ENCODE peak calls at places on chromosomes 3 and 15, in four cellular contexts. W, J, H and P are unnamed samples.

GRCh38 chr15:69997701-69998273 is 99.9 kb downstream of the TLE3 start:
- DNase-seq in W (no peak), J (peak), H (peak), P (no peak)

GRCh38 chr15:79171320-79172031 is 80.9 kb upstream of the RASGRF1 start:
- DNase-seq in W (no peak), J (no peak), H (no peak), P (peak)

GRCh38 chr15:39685999-39686613 is 96.5 kb downstream of the FSIP1 start:
- DNase-seq in W (no peak), J (peak), H (peak), P (no peak)

GRCh38 chr15:68818088-68818670 is 2.5 kb downstream of the ANP32A start:
- DNase-seq in W (no peak), J (peak), H (peak), P (no peak)

GRCh38 chr15:66097151-66098018 is 156.2 kb downstream of the MEGF11 start:
- DNase-seq in W (no peak), J (no peak), H (no peak), P (no peak)

GRCh38 chr15:52486003-52486996 is 42.4 kb downstream of the MYO5A start:
- DNase-seq in W (no peak), J (no peak), H (no peak), P (peak)

GRCh38 chr3:181487236-181487978 is 224.3 kb upstream of the SOX2 start:
- DNase-seq in W (no peak), J (no peak), H (no peak), P (no peak)

GRCh38 chr3:133573629-133574194 is at the start of gene CDV3:
- DNase-seq in W (no peak), J (no peak), H (no peak), P (no peak)

GRCh38 chr3:189534546-189534945 is 96.6 kb upstream of the TP63 start:
- DNase-seq in W (no peak), J (no peak), H (no peak), P (no peak)

GRCh38 chr15:39172380-39173281 is 408.2 kb upstream of the THBS1 start:
- DNase-seq in W (no peak), J (no peak), H (peak), P (no peak)

GRCh38 chr15:66067687-66068086 is 185.9 kb downstream of the MEGF11 start:
- DNase-seq in W (no peak), J (no peak), H (no peak), P (no peak)

GRCh38 chr3:100455841-100456550 is 36.4 kb upstream of the TMEM45A start:
- DNase-seq in W (no peak), J (no peak), H (no peak), P (no peak)

GRCh38 chr3:125679258-125679657 is 84.0 kb upstream of the OSBPL11 start:
- DNase-seq in W (no peak), J (no peak), H (no peak), P (no peak)

GRCh38 chr3:63513801-63514200 is 138.7 kb upstream of the SNTN start:
- DNase-seq in W (no peak), J (no peak), H (no peak), P (no peak)

GRCh38 chr15:80241508-80241907 is 10.5 kb downstream of the CTXND1 start:
- DNase-seq in W (no peak), J (no peak), H (no peak), P (no peak)

GRCh38 chr3:57001356-57001755 is 59.1 kb upstream of the SPATA12 start:
- DNase-seq in W (no peak), J (no peak), H (no peak), P (no peak)

GRCh38 chr3:112074616-112075497 is 11.3 kb upstream of the C3orf52 start:
- DNase-seq in W (no peak), J (peak), H (peak), P (no peak)

GRCh38 chr3:76497636-76498035 is 542.3 kb upstream of the ROBO2 start:
- DNase-seq in W (no peak), J (no peak), H (no peak), P (peak)

GRCh38 chr3:135412475-135412874 is 553.1 kb upstream of the PPP2R3A start:
- DNase-seq in W (no peak), J (no peak), H (no peak), P (peak)

GRCh38 chr15:78382114-78382886 is 42.1 kb downstream of the CRABP1 start:
- DNase-seq in W (no peak), J (no peak), H (no peak), P (no peak)

GRCh38 chr3:152299243-152299976 is 30.7 kb downstream of the MBNL1 start:
- DNase-seq in W (no peak), J (no peak), H (no peak), P (no peak)

GRCh38 chr3:2898591-2899353 is 211.4 kb downstream of the IL5RA start:
- DNase-seq in W (no peak), J (no peak), H (no peak), P (no peak)

GRCh38 chr15:76993114-76993715 is 1.7 kb upstream of the PSTPIP1 start:
- DNase-seq in W (no peak), J (no peak), H (no peak), P (no peak)

GRCh38 chr3:120113128-120114116 is 19.2 kb upstream of the GSK3B start:
- DNase-seq in W (no peak), J (peak), H (peak), P (no peak)

GRCh38 chr15:47711654-47712053 is 5.7 kb upstream of the SEMA6D start:
- DNase-seq in W (no peak), J (peak), H (peak), P (no peak)

GRCh38 chr3:114221165-114221880 is 16.1 kb downstream of the ZNF80 start:
- DNase-seq in W (no peak), J (no peak), H (no peak), P (no peak)

GRCh38 chr3:114775395-114775794 is 371.7 kb downstream of the ZBTB20 start:
- DNase-seq in W (no peak), J (no peak), H (peak), P (no peak)

GRCh38 chr15:101439285-101439919 is 50.1 kb downstream of the PCSK6 start:
- DNase-seq in W (no peak), J (peak), H (peak), P (no peak)

GRCh38 chr3:13477946-13478345 is 2.2 kb upstream of the HDAC11 start:
- DNase-seq in W (no peak), J (no peak), H (no peak), P (no peak)

GRCh38 chr3:177080122-177080521 is 117.2 kb downstream of the TBL1XR1 start:
- DNase-seq in W (no peak), J (no peak), H (no peak), P (no peak)

GRCh38 chr3:64431717-64432116 is 206.5 kb upstream of the PRICKLE2 start:
- DNase-seq in W (no peak), J (no peak), H (no peak), P (no peak)

GRCh38 chr15:85504739-85505676 is 124.6 kb downstream of the AKAP13 start:
- DNase-seq in W (no peak), J (peak), H (peak), P (no peak)

GRCh38 chr15:81863157-81863556 is 182.7 kb downstream of the MEX3B start:
- DNase-seq in W (no peak), J (no peak), H (peak), P (no peak)

GRCh38 chr15:48798319-48798718 is 12.6 kb downstream of the CEP152 start:
- DNase-seq in W (no peak), J (no peak), H (no peak), P (no peak)

GRCh38 chr3:105343991-105344390 is 22.7 kb upstream of the ALCAM start:
- DNase-seq in W (no peak), J (no peak), H (no peak), P (no peak)

GRCh38 chr15:79977431-79977940 is 6.5 kb upstream of the BCL2A1 start:
- DNase-seq in W (peak), J (no peak), H (no peak), P (no peak)

GRCh38 chr3:63864008-63864871 is 573 bp downstream of the ATXN7 start:
- DNase-seq in W (no peak), J (no peak), H (no peak), P (no peak)

GRCh38 chr3:161212892-161213291 is 8.2 kb upstream of the NMD3 start:
- DNase-seq in W (no peak), J (peak), H (peak), P (no peak)

GRCh38 chr3:62373714-62374333 is 474 bp upstream of the FEZF2 start:
- DNase-seq in W (no peak), J (no peak), H (no peak), P (peak)
- TF ChIP-seq EZH2 in W (no peak), J (no peak), H (peak), P (peak)

GRCh38 chr3:107432013-107432515 is 54.8 kb downstream of the CCDC54 start:
- DNase-seq in W (no peak), J (peak), H (peak), P (no peak)
- TF ChIP-seq EZH2 in W (no peak), J (no peak), H (no peak), P (no peak)

DNA sequence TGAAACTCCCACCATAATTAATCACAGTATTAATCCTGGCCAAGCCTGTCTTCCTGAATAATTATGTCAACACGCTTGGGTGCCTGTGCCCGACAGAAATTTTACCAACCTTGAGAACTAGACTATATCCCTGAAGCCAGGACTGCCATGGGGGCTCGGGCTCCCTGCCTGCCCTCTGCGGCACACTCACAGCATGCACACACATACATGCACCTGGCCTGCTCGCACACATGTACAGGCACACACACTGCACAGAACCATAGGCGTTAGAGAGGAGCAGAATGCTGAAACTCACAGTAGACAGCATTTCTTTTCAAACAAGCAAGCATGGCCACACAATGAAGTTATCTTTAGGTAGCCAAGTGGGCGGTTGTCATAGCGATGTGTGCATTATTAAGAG is 91.2 kb downstream of the ZNF621 start:
- DNase-seq in W (no peak), J (no peak), H (no peak), P (no peak)
- TF ChIP-seq EZH2 in W (no peak), J (no peak), H (no peak), P (no peak)

GRCh38 chr3:62375655-62376054 is 2.3 kb upstream of the FEZF2 start:
- DNase-seq in W (no peak), J (no peak), H (no peak), P (no peak)
- TF ChIP-seq EZH2 in W (no peak), J (no peak), H (peak), P (no peak)

DNA sequence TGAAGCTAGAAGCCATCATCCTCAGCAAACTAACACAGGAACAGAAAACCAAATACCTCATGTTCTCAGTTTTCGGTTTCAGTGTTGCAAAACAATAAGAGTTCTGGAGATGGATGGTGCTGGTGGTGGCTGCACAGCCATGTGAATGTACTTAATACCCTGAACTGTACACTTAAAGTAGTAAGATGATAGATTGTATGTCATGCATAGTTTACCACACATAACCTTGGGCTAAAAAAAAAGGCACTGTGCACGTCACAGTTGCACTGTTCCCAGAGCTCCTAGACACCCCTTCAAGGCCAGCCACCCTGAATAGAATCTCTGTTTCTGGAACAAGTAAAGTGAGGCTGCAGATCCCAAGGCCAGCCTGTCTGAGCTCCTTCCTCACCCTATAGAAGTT is 243.3 kb upstream of the IGF1R start:
- DNase-seq in W (no peak), J (no peak), H (no peak), P (no peak)
- TF ChIP-seq EZH2 in W (no peak), J (no peak), H (no peak), P (no peak)

GRCh38 chr15:59996498-59997041 is 7.5 kb upstream of the FOXB1 start:
- DNase-seq in W (no peak), J (no peak), H (no peak), P (peak)

GRCh38 chr15:59993041-59993750 is 10.9 kb upstream of the FOXB1 start:
- DNase-seq in W (no peak), J (no peak), H (no peak), P (peak)

GRCh38 chr15:59995568-59996349 is 8.4 kb upstream of the FOXB1 start:
- DNase-seq in W (no peak), J (no peak), H (no peak), P (no peak)

GRCh38 chr15:59993950-59994401 is 10.1 kb upstream of the FOXB1 start:
- DNase-seq in W (no peak), J (no peak), H (no peak), P (peak)

DNA sequence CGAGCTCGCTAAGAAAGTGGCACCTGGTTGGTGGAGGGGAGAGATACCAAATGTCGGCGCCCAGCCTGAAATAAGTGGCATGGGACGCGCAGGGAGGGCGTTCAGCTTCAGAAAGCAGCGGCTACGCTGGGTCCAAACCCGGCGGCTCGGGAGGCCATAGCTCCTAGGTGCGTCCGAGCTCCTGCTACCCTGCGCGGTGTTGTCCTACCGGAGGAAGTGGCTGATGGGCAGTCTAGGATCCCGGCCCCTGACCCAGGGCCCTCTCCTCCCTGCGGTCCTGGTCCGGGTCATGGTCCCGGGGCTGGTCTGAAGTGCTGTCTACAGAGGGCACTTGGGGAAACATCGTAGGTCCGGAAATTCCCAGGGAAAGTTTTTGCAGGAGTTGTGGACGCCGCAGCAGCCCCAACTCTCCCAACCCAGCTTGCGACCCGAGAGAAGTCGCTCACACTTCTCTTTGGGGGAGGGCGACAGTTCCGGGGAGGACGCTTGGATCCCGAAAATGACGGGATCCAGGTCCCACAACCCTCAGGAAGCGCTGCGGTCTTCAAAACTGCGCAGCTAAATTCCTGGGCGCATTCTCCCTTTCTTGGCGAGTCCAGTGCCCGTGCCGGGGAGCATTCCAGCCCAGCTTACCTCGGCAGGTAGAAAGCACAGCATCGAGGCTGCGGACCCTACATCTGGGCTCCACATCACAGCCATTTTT is 9.1 kb upstream of the FOXB1 start:
- DNase-seq in W (no peak), J (no peak), H (no peak), P (peak)
- TF ChIP-seq EZH2 in W (no peak), J (no peak), H (peak), P (peak)

GRCh38 chr15:88258021-88258641 is 1.6 kb upstream of the NTRK3 start:
- DNase-seq in W (no peak), J (no peak), H (no peak), P (peak)

GRCh38 chr15:88257311-88257901 is 867 bp upstream of the NTRK3 start:
- DNase-seq in W (no peak), J (no peak), H (no peak), P (no peak)

GRCh38 chr15:88255109-88255495 is 1.4 kb downstream of the NTRK3 start:
- DNase-seq in W (no peak), J (no peak), H (no peak), P (no peak)

GRCh38 chr15:88255496-88256171 is 905 bp downstream of the NTRK3 start:
- DNase-seq in W (no peak), J (no peak), H (peak), P (no peak)

GRCh38 chr15:88256261-88257230 is at the start of gene NTRK3:
- DNase-seq in W (no peak), J (no peak), H (peak), P (peak)
- TF ChIP-seq EZH2 in W (no peak), J (no peak), H (peak), P (no peak)

GRCh38 chr3:185823280-185824044 is 1.4 kb downstream of the IGF2BP2 start:
- DNase-seq in W (no peak), J (peak), H (peak), P (peak)
- TF ChIP-seq EZH2 in W (no peak), J (no peak), H (no peak), P (no peak)